ENCODE peak calls at places on chromosome 17, in five cellular contexts. One of them, this sample, is unnamed.

GRCh38 chr17:33292184-33292980 is 713 bp downstream of the ASIC2 start:
- DNase-seq in activated T-helper 9 cell treated with anti-CD3 and anti-CD28 coated beads, Interleukin-2, amount 50 U/mL, for 16 hours: no peak
- DNase-seq in Daoy: peak; percentile 51
- DNase-seq in SHP77 treated with DMSO at 0.1 percent for 48 hours: no peak
- DNase-seq in activated effector memory CD4-positive, alpha-beta T cell treated with anti-CD3 and anti-CD28 coated beads, Interleukin-2, amount 50 U/mL, for 16 hours: no peak
- DNase-seq in this sample: peak; percentile 58

GRCh38 chr17:76597156-76598003 is 11.7 kb upstream of the ST6GALNAC2 start:
- DNase-seq in activated effector memory CD4-positive, alpha-beta T cell treated with anti-CD3 and anti-CD28 coated beads, Interleukin-2, amount 50 U/mL, for 16 hours: peak; percentile 41
- DNase-seq in activated T-helper 9 cell treated with anti-CD3 and anti-CD28 coated beads, Interleukin-2, amount 50 U/mL, for 16 hours: no peak
- DNase-seq in Daoy: peak; percentile 53
- DNase-seq in SHP77 treated with DMSO at 0.1 percent for 48 hours: peak; percentile 39
- DNase-seq in this sample: no peak

GRCh38 chr17:75689441-75689873 is 22.3 kb downstream of the SAP30BP start:
- DNase-seq in Daoy: peak; percentile 61
- DNase-seq in SHP77 treated with DMSO at 0.1 percent for 48 hours: no peak
- DNase-seq in activated T-helper 9 cell treated with anti-CD3 and anti-CD28 coated beads, Interleukin-2, amount 50 U/mL, for 16 hours: no peak
- DNase-seq in activated effector memory CD4-positive, alpha-beta T cell treated with anti-CD3 and anti-CD28 coated beads, Interleukin-2, amount 50 U/mL, for 16 hours: peak; percentile 64
- DNase-seq in this sample: no peak

GRCh38 chr17:83046759-83047478 is 32.5 kb upstream of the METRNL start:
- DNase-seq in SHP77 treated with DMSO at 0.1 percent for 48 hours: no peak
- DNase-seq in activated T-helper 9 cell treated with anti-CD3 and anti-CD28 coated beads, Interleukin-2, amount 50 U/mL, for 16 hours: no peak
- DNase-seq in Daoy: no peak
- DNase-seq in activated effector memory CD4-positive, alpha-beta T cell treated with anti-CD3 and anti-CD28 coated beads, Interleukin-2, amount 50 U/mL, for 16 hours: peak; percentile 25
- DNase-seq in this sample: no peak

GRCh38 chr17:30151471-30151870 is 34.9 kb downstream of the NSRP1 start:
- DNase-seq in activated effector memory CD4-positive, alpha-beta T cell treated with anti-CD3 and anti-CD28 coated beads, Interleukin-2, amount 50 U/mL, for 16 hours: no peak
- DNase-seq in Daoy: no peak
- DNase-seq in SHP77 treated with DMSO at 0.1 percent for 48 hours: no peak
- DNase-seq in activated T-helper 9 cell treated with anti-CD3 and anti-CD28 coated beads, Interleukin-2, amount 50 U/mL, for 16 hours: no peak
- DNase-seq in this sample: no peak

GRCh38 chr17:62653002-62653830 is 25.7 kb downstream of the MRC2 start:
- DNase-seq in activated T-helper 9 cell treated with anti-CD3 and anti-CD28 coated beads, Interleukin-2, amount 50 U/mL, for 16 hours: peak; percentile 76
- DNase-seq in SHP77 treated with DMSO at 0.1 percent for 48 hours: peak; percentile 68
- DNase-seq in activated effector memory CD4-positive, alpha-beta T cell treated with anti-CD3 and anti-CD28 coated beads, Interleukin-2, amount 50 U/mL, for 16 hours: peak; percentile 93
- DNase-seq in Daoy: peak; percentile 73
- DNase-seq in this sample: peak; percentile 80

GRCh38 chr17:27453466-27453865 is 2.8 kb upstream of the KSR1 start:
- DNase-seq in activated effector memory CD4-positive, alpha-beta T cell treated with anti-CD3 and anti-CD28 coated beads, Interleukin-2, amount 50 U/mL, for 16 hours: no peak
- DNase-seq in activated T-helper 9 cell treated with anti-CD3 and anti-CD28 coated beads, Interleukin-2, amount 50 U/mL, for 16 hours: no peak
- DNase-seq in SHP77 treated with DMSO at 0.1 percent for 48 hours: no peak
- DNase-seq in Daoy: peak; percentile 74
- DNase-seq in this sample: peak; percentile 51

GRCh38 chr17:48498168-48498840 is 32.5 kb downstream of the HOXB1 start:
- DNase-seq in activated T-helper 9 cell treated with anti-CD3 and anti-CD28 coated beads, Interleukin-2, amount 50 U/mL, for 16 hours: no peak
- DNase-seq in SHP77 treated with DMSO at 0.1 percent for 48 hours: peak; percentile 80
- DNase-seq in activated effector memory CD4-positive, alpha-beta T cell treated with anti-CD3 and anti-CD28 coated beads, Interleukin-2, amount 50 U/mL, for 16 hours: no peak
- DNase-seq in Daoy: no peak
- DNase-seq in this sample: peak; percentile 59

GRCh38 chr17:2238432-2239169 is 65.0 kb downstream of the SMG6 start:
- DNase-seq in activated effector memory CD4-positive, alpha-beta T cell treated with anti-CD3 and anti-CD28 coated beads, Interleukin-2, amount 50 U/mL, for 16 hours: no peak
- DNase-seq in Daoy: peak; percentile 37
- DNase-seq in activated T-helper 9 cell treated with anti-CD3 and anti-CD28 coated beads, Interleukin-2, amount 50 U/mL, for 16 hours: no peak
- DNase-seq in SHP77 treated with DMSO at 0.1 percent for 48 hours: no peak
- DNase-seq in this sample: peak; percentile 65